ENCODE peak calls at places on chromosome 13, in ten cellular contexts. P is GM12878, C is HCT116, E is GM23338, T is Panc1, L is upper lobe of left lung, W is breast epithelium, K is spleen, J is K562, I is H1. G is an unnamed sample.
A peak's percentile ranks its signal among the peaks of the same experiment; 100 is the strongest.

GRCh38 chr13:54184576-54184975 is 1156.0 kb downstream of the OLFM4 start:
- DNase-seq in P (no peak), C (no peak), E (no peak), T (no peak), L (no peak), W (no peak), K (no peak), J (no peak), I (no peak), G (no peak)

GRCh38 chr13:39602614-39603366 is at the start of gene LHFPL6:
- DNase-seq in P (no peak), C (no peak), E (peak; percentile 88), T (no peak), L (peak; percentile 94), W (peak; percentile 66), K (peak; percentile 87), J (peak; percentile 8), I (peak; percentile 85), G (peak; percentile 73)

GRCh38 chr13:31200636-31200970 is 828 bp downstream of the B3GLCT start:
- DNase-seq in P (no peak), C (no peak), E (peak; percentile 46), T (no peak), L (peak; percentile 94), W (no peak), K (peak; percentile 93), J (no peak), I (peak; percentile 59), G (peak; percentile 50)

GRCh38 chr13:32587014-32587773 is 942 bp downstream of the PDS5B start:
- DNase-seq in P (no peak), C (peak; percentile 16), E (peak; percentile 76), T (no peak), L (peak; percentile 93), W (peak; percentile 32), K (peak; percentile 92), J (peak; percentile 56), I (peak; percentile 71), G (peak; percentile 66)

GRCh38 chr13:91544723-91545122 is 146.3 kb downstream of the GPC5 start:
- DNase-seq in P (no peak), C (no peak), E (peak; percentile 67), T (no peak), L (no peak), W (no peak), K (no peak), J (no peak), I (no peak), G (no peak)

GRCh38 chr13:112606125-112607001 is 18.4 kb upstream of the TUBGCP3 start:
- DNase-seq in P (no peak), C (peak; percentile 65), E (peak; percentile 95), T (peak; percentile 28), L (peak; percentile 99), W (peak; percentile 73), K (peak; percentile 98), J (peak; percentile 90), I (peak; percentile 98), G (peak; percentile 95)

GRCh38 chr13:74128171-74128767 is 5.9 kb downstream of the KLF12 start:
- DNase-seq in P (no peak), C (no peak), E (no peak), T (no peak), L (no peak), W (no peak), K (no peak), J (no peak), I (no peak), G (no peak)

GRCh38 chr13:75870397-75870801 is 234.3 kb downstream of the LMO7 start:
- DNase-seq in P (no peak), C (no peak), E (peak; percentile 60), T (peak; percentile 13), L (no peak), W (no peak), K (no peak), J (peak; percentile 22), I (peak; percentile 62), G (no peak)

GRCh38 chr13:77533875-77534788 is 1.4 kb upstream of the SCEL start:
- DNase-seq in P (no peak), C (no peak), E (peak; percentile 12), T (no peak), L (no peak), W (no peak), K (no peak), J (no peak), I (no peak), G (no peak)

GRCh38 chr13:41678320-41678719 is 221.0 kb downstream of the RGCC start:
- DNase-seq in P (no peak), C (no peak), E (no peak), T (no peak), L (no peak), W (no peak), K (no peak), J (no peak), I (no peak), G (no peak)

GRCh38 chr13:31476266-31476665 is 263.1 kb upstream of the RXFP2 start:
- DNase-seq in P (no peak), C (no peak), E (peak; percentile 13), T (no peak), L (no peak), W (no peak), K (no peak), J (no peak), I (no peak), G (no peak)

GRCh38 chr13:39417643-39418042 is 185.3 kb downstream of the LHFPL6 start:
- DNase-seq in P (no peak), C (no peak), E (peak; percentile 52), T (no peak), L (peak; percentile 53), W (no peak), K (no peak), J (no peak), I (peak; percentile 54), G (no peak)

GRCh38 chr13:45206340-45206739 is 5.5 kb upstream of the KCTD4 start:
- DNase-seq in P (peak; percentile 21), C (peak; percentile 69), E (no peak), T (peak; percentile 78), L (no peak), W (no peak), K (no peak), J (no peak), I (no peak), G (no peak)

GRCh38 chr13:90867336-90867683 is 480.2 kb upstream of the MIR17HG start:
- DNase-seq in P (peak; percentile 24), C (peak; percentile 33), E (peak; percentile 91), T (peak; percentile 15), L (no peak), W (peak; percentile 21), K (no peak), J (peak; percentile 58), I (peak; percentile 80), G (peak; percentile 37)

GRCh38 chr13:39900106-39900750 is 244.8 kb downstream of the COG6 start:
- DNase-seq in P (no peak), C (no peak), E (no peak), T (no peak), L (no peak), W (no peak), K (no peak), J (no peak), I (no peak), G (no peak)

GRCh38 chr13:110244926-110245325 is 62.0 kb downstream of the COL4A1 start:
- DNase-seq in P (no peak), C (no peak), E (no peak), T (no peak), L (no peak), W (no peak), K (no peak), J (no peak), I (peak; percentile 39), G (no peak)
- H3K4me1 ChIP-seq in P (no peaks in the 10 kb centered on the region), C (no peaks in the 10 kb centered on the region), E (peaks cover 24% of the 10 kb centered on the region), T (no peaks in the 10 kb centered on the region), L (peaks cover 13% of the 10 kb centered on the region), W (no peaks in the 10 kb centered on the region), K (peaks cover 21% of the 10 kb centered on the region), J (no peaks in the 10 kb centered on the region), I (peaks cover 14% of the 10 kb centered on the region), G (peaks cover 60% of the 10 kb centered on the region)

GRCh38 chr13:29428310-29428991 is 167.0 kb downstream of the SLC7A1 start:
- DNase-seq in P (no peak), C (peak; percentile 6), E (peak; percentile 87), T (no peak), L (peak; percentile 65), W (no peak), K (no peak), J (no peak), I (peak; percentile 71), G (no peak)
- TF ChIP-seq POLR2AphosphoS5 in P (no peak), C (no peak), E (no peak), T (no peak), L (no peak), W (no peak), K (no peak), J (no peak), I (no peak), G (no peak)

GRCh38 chr13:48678316-48678715 is 24.6 kb downstream of the CYSLTR2 start:
- DNase-seq in P (no peak), C (no peak), E (peak; percentile 5), T (no peak), L (no peak), W (no peak), K (no peak), J (no peak), I (no peak), G (no peak)
- H3K4me1 ChIP-seq in P (no peaks in the 10 kb centered on the region), C (no peaks in the 10 kb centered on the region), E (no peaks in the 10 kb centered on the region), T (no peaks in the 10 kb centered on the region), L (no peaks in the 10 kb centered on the region), W (no peaks in the 10 kb centered on the region), K (peaks cover 16% of the 10 kb centered on the region), J (no peaks in the 10 kb centered on the region), I (no peaks in the 10 kb centered on the region), G (no peaks in the 10 kb centered on the region)

GRCh38 chr13:114099918-114100445 is 32.4 kb downstream of the RASA3 start:
- DNase-seq in P (no peak), C (peak; percentile 42), E (peak; percentile 53), T (no peak), L (peak; percentile 87), W (no peak), K (no peak), J (no peak), I (peak; percentile 73), G (no peak)

GRCh38 chr13:114100446-114101320 is 31.7 kb downstream of the RASA3 start:
- DNase-seq in P (no peak), C (no peak), E (no peak), T (no peak), L (peak; percentile 71), W (no peak), K (peak; percentile 73), J (no peak), I (no peak), G (no peak)

GRCh38 chr13:114097504-114097892 is 34.9 kb downstream of the RASA3 start:
- DNase-seq in P (no peak), C (no peak), E (no peak), T (no peak), L (no peak), W (no peak), K (peak; percentile 66), J (no peak), I (no peak), G (no peak)

GRCh38 chr13:114097893-114098688 is 34.3 kb downstream of the RASA3 start:
- DNase-seq in P (no peak), C (no peak), E (no peak), T (no peak), L (peak; percentile 62), W (no peak), K (peak; percentile 58), J (no peak), I (no peak), G (no peak)

DNA sequence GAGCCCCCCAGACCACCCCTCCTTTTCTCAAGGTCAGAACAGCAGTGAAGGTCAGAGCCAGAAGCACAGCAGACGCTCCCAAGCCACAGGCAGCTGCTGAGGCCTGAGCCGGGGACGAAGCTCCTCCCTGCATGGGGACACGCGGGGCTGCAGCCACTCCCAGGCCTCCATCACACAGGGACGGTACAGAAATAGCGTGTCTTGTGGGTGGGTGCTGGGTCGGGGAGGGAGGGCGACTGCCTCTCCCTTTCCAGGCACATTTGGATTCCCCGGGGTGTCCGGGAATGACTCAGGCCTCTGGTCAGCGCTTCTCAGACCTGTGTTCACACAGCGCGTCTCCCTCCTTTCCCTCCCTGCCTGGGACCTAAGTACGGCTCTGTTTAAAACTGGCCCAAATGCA is 33.2 kb downstream of the RASA3 start:
- DNase-seq in P (no peak), C (peak; percentile 45), E (no peak), T (no peak), L (peak; percentile 62), W (no peak), K (peak; percentile 75), J (peak; percentile 52), I (no peak), G (no peak)
- TF ChIP-seq POLR2AphosphoS5 in P (no peak), C (no peak), E (no peak), T (peak; percentile 31), L (peak; percentile 22), W (peak; percentile 45), K (peak; percentile 68), J (no peak), I (no peak), G (no peak)

G was measured in stomach.